ENCODE peak calls at places on chromosome 16, in four cellular contexts. P is spleen, Z is tibial nerve, D is kidney epithelial cell. B is an unnamed sample.

GRCh38 chr16:85126731-85127662 is 14.7 kb upstream of the CIBAR2 start:
- DNase-seq in P (no peak), Z (no peak), D (peak; percentile 70), B (no peak)

GRCh38 chr16:84735846-84736586 is 36.2 kb downstream of the USP10 start:
- DNase-seq in P (no peak), Z (no peak), D (no peak), B (no peak)

GRCh38 chr16:70508752-70509151 is 14.6 kb downstream of the COG4 start:
- DNase-seq in P (no peak), Z (no peak), D (no peak), B (no peak)

GRCh38 chr16:24800586-24800985 is 45.2 kb upstream of the SLC5A11 start:
- DNase-seq in P (no peak), Z (no peak), D (peak; percentile 39), B (no peak)

GRCh38 chr16:5615868-5616642 is 518.5 kb upstream of the EEF2KMT start:
- DNase-seq in P (peak; percentile 72), Z (peak; percentile 7), D (no peak), B (peak; percentile 66)

GRCh38 chr16:3062553-3062952 is 2.9 kb upstream of the IL32 start:
- DNase-seq in P (no peak), Z (no peak), D (no peak), B (no peak)

GRCh38 chr16:4884972-4885874 is 37.9 kb downstream of the UBN1 start:
- DNase-seq in P (no peak), Z (no peak), D (no peak), B (no peak)

GRCh38 chr16:75506567-75506966 is 11.3 kb upstream of the CHST6 start:
- DNase-seq in P (no peak), Z (peak; percentile 59), D (peak; percentile 61), B (peak; percentile 75)

GRCh38 chr16:71328151-71328550 is 30.4 kb upstream of the CALB2 start:
- DNase-seq in P (no peak), Z (no peak), D (no peak), B (no peak)

GRCh38 chr16:50247123-50247905 is 19.0 kb upstream of the ADCY7 start:
- DNase-seq in P (no peak), Z (no peak), D (no peak), B (peak; percentile 61)
- H3K4me3 ChIP-seq in P (no peak overlapping the region), Z (no peak overlapping the region), D (no peak overlapping the region), B (no peak overlapping the region)

DNA sequence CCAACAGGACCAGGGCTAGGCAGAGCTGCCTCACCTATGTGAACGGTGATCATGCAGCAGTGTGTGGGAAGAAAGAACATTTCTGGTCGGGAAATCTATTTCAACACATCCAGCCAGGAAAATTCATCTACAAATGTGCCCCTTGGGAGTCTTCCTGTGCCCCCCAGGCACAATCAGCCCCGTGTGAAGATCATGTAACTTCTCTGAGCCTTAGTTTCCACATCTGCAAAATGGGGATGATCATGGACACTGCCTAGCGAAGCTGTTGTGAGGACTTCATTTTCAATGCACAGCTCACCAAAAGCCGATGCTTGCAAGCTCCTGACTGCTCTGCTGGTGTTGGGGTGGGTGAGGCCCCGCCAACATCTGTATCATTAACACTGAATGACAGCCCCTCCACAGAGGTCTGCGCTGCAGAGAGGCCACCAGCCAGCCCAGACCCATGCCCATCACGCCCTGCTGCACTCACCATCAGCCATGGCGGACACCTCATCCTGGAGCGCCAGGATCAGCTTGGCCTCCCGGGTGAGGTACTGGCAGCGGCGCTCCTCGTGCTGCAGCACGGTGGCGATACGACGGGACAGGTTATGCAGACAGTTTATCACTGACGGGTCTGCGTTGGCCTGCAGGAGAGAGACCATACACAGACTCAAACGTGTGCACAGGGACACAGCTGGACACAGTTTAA is 26.2 kb downstream of the NPRL3 start:
- DNase-seq in P (no peak), Z (no peak), D (no peak), B (no peak)
- H3K4me3 ChIP-seq in P (no peak overlapping the region), Z (no peak overlapping the region), D (no peak overlapping the region), B (no peak overlapping the region)

DNA sequence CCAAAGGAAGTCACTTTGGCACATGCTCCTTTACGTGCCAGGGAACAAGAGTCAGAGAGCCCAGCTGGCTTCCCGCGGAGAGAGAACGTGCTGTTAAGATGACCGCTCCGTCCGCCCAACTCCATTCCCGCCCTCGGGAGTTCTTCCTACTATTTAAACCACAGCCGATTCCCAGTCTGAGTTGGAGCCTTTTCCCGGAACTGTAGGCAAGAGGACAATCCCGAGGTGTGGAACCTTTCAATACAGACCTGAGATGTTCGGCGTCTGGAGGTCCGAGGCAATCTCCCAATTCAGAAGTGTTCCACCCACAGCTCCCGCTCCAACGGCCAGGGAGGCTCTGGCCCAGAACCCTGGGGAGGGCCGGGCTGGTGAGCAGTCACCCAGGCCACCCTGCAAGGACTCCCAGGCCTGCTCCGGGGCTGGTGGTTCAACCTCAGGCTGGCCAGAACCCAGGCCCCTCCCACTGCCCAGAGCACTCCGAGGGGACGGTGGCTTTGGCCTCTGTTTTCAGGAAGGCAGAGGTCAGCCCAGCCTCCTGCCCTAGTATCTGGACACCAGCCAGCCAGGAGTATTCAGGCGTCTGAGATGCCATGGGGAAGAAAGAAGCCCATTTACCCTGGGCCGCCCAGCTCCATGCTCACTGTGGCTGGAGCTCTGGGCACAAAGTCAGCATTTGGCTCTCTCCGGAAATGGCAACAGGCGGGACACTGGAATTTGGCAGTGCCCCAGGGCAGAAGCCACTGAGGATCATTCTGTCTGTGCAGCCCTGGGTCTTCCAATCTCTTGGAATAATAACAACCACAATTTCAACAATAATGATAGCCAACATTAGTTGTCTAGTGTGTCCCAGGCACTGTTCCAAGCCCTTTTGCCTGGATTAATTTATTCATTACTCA is 21.4 kb downstream of the EMP2 start:
- DNase-seq in P (peak; percentile 82), Z (peak; percentile 61), D (no peak), B (peak; percentile 83)
- H3K4me3 ChIP-seq in P (no peak overlapping the region), Z (peak overlapping the region; percentile 2), D (no peak overlapping the region), B (no peak overlapping the region)

GRCh38 chr16:12802048-12802447 is 1.6 kb downstream of the CPPED1 start:
- DNase-seq in P (no peak), Z (no peak), D (no peak), B (no peak)

GRCh38 chr16:12803203-12804093 is at the start of gene CPPED1:
- DNase-seq in P (peak; percentile 99), Z (peak; percentile 73), D (no peak), B (peak; percentile 94)

GRCh38 chr16:12802661-12803060 is 1.0 kb downstream of the CPPED1 start:
- DNase-seq in P (no peak), Z (no peak), D (no peak), B (no peak)

GRCh38 chr16:12800751-12801308 is 2.9 kb downstream of the CPPED1 start:
- DNase-seq in P (no peak), Z (no peak), D (no peak), B (no peak)

DNA sequence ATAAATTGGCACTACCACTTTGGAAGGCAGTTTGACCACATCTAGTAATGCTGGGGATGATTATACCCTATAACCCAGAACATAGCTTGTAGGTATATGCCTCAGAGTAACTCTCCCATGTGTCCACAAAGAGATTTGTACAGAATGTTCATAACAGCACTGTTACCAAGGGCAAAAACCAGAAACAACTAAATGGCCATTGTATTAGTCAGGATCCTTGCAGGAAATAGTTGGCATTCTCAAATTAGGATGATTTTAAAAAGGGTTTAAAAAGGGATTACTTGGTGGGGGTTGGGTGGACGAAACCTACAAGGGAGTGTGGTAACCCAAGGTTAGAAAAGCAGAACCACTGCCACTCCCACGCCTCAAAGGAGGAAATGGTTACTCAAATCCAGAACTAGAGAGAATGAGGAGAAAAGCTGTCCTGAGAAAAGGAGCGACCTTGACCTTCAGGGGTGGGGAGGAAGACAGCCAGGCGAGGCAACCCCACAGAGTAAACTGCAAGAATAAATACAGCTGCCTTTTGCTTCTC is 2.1 kb downstream of the CPPED1 start:
- DNase-seq in P (no peak), Z (peak; percentile 43), D (no peak), B (no peak)
- H3K4me3 ChIP-seq in P (peak overlapping the region; percentile 75), Z (no peak overlapping the region), D (no peak overlapping the region), B (no peak overlapping the region)

DNA sequence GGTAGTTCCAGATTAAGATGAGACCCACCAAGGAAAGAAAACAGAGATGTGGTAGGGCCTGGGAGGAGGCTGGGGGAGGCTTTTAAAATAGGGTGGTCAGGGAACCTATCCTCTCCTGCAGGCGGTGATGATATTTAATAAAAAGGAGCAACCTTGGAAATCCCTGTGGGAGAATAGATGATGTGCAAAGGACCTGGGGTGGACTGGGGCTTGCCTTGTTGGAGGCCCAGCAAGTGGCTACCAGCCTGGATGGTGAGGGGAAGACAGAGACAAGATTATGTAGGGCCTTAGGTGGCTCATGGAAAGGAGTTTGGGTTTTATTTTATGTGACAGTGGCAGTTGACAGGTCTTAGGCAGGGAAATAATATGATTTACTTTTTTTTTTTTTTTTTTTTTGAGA is 1.8 kb downstream of the POLR3E start:
- DNase-seq in P (peak; percentile 46), Z (no peak), D (no peak), B (no peak)
- H3K4me3 ChIP-seq in P (no peak overlapping the region), Z (no peak overlapping the region), D (no peak overlapping the region), B (no peak overlapping the region)

GRCh38 chr16:69166221-69166833 is 20.6 kb upstream of the SNTB2 start:
- DNase-seq in P (peak; percentile 51), Z (no peak), D (no peak), B (peak; percentile 26)
- H3K4me3 ChIP-seq in P (no peak overlapping the region), Z (no peak overlapping the region), D (no peak overlapping the region), B (no peak overlapping the region)

GRCh38 chr16:1533443-1533951 is at the start of gene TMEM204:
- DNase-seq in P (peak; percentile 86), Z (peak; percentile 49), D (no peak), B (peak; percentile 95)
- H3K4me3 ChIP-seq in P (peak within 1 kb of the TSS; percentile 50), Z (peak within 1 kb of the TSS; percentile 56), D (peak within 1 kb of the TSS; percentile 14), B (peak within 1 kb of the TSS; percentile 54)